ENCODE peak calls at places on chromosomes 13 and 19, in ten cellular contexts. F, K, N, V, Y, U, E, W, R and L are unnamed samples.

GRCh38 chr19:35348909-35349611 is 1.4 kb downstream of the FFAR1 start:
- DNase-seq in E (no peak), V (no peak), K (no peak), N (peak), U (peak), R (peak), W (peak), Y (peak), F (no peak), L (no peak)

GRCh38 chr19:32396046-32396652 is 9.4 kb upstream of the DPY19L3 start:
- DNase-seq in V (no peak), K (no peak), R (no peak), W (no peak), F (no peak), E (peak), Y (no peak), U (no peak), N (no peak), L (no peak)

GRCh38 chr19:14081797-14082674 is 3.5 kb downstream of the C19orf67 start:
- DNase-seq in F (peak), E (no peak), K (peak), U (no peak), Y (peak), V (no peak), N (peak), W (no peak), R (peak), L (no peak)

GRCh38 chr13:99911069-99911964 is 60.2 kb downstream of the ZIC5 start:
- DNase-seq in U (no peak), Y (no peak), E (no peak), R (no peak), V (no peak), W (no peak), F (no peak), N (no peak), K (no peak), L (no peak)

GRCh38 chr19:51439021-51439465 is 19.2 kb downstream of the SIGLEC8 start:
- DNase-seq in W (no peak), R (peak), F (no peak), V (no peak), U (no peak), Y (no peak), N (peak), E (peak), K (peak), L (no peak)

GRCh38 chr13:113854238-113855011 is 9.5 kb downstream of the GAS6 start:
- DNase-seq in N (no peak), K (no peak), W (peak), R (peak), E (peak), F (peak), U (peak), V (peak), Y (peak), L (no peak)

GRCh38 chr13:98214008-98214643 is 37.1 kb upstream of the RNF113B start:
- DNase-seq in U (no peak), K (no peak), W (no peak), Y (no peak), V (peak), N (no peak), F (peak), R (no peak), E (peak), L (peak)

GRCh38 chr13:50340566-50341287 is 325.5 kb downstream of the KCNRG start:
- DNase-seq in U (no peak), E (no peak), F (no peak), R (no peak), V (no peak), W (no peak), N (peak), Y (no peak), K (no peak), L (no peak)

GRCh38 chr13:109787135-109787954 is 962 bp upstream of the IRS2 start:
- DNase-seq in F (peak), W (no peak), E (peak), N (peak), V (no peak), R (peak), U (no peak), Y (peak), K (no peak), L (no peak)

GRCh38 chr13:92574499-92574898 is 652.1 kb upstream of the GPC6 start:
- DNase-seq in U (no peak), N (no peak), R (no peak), K (no peak), E (no peak), Y (no peak), V (no peak), F (no peak), W (no peak), L (no peak)

GRCh38 chr13:79749985-79750551 is 269.1 kb downstream of the NDFIP2 start:
- DNase-seq in N (peak), F (peak), U (no peak), R (no peak), E (peak), K (no peak), Y (peak), W (peak), V (no peak), L (peak)

GRCh38 chr19:54151362-54152035 is 8.0 kb downstream of the LENG1 start:
- DNase-seq in W (no peak), Y (no peak), K (no peak), F (no peak), N (no peak), U (no peak), V (no peak), E (no peak), R (no peak), L (no peak)

GRCh38 chr19:55590621-55591020 is 8.7 kb downstream of the FIZ1 start:
- DNase-seq in E (no peak), W (no peak), K (no peak), R (no peak), U (no peak), N (peak), F (no peak), V (no peak), Y (no peak), L (no peak)

GRCh38 chr13:51068501-51068900 is 42.6 kb downstream of the C13orf42 start:
- DNase-seq in U (no peak), F (no peak), W (no peak), R (no peak), K (no peak), V (no peak), E (no peak), N (no peak), Y (no peak), L (no peak)

GRCh38 chr19:54439174-54439851 is 9.7 kb upstream of the LENG8 start:
- DNase-seq in R (no peak), F (no peak), N (peak), V (no peak), W (no peak), E (peak), U (no peak), K (peak), Y (no peak), L (no peak)

GRCh38 chr19:39582891-39583625 is 19.3 kb upstream of the LGALS13 start:
- DNase-seq in E (no peak), F (no peak), K (no peak), U (no peak), R (no peak), N (no peak), W (no peak), V (no peak), Y (no peak), L (no peak)

DNA sequence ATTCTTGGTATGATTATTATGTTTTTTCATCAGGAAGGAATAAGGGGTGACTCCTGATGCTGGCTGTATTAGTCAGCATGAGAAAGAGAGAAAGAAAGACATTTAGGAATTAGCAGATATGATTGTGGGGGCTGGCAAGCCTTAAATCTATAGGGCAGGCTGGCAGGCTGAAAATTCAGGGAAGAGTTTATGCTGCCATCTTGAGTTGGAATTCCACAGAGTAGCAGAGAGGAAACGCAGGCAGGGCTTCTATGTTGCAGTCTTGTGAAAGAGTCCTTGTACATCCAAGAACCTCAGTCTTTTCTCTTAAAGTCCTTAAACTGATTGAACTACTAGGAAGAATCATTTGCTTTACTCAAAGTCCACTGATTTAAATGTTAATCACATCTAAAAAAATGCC is 262.7 kb upstream of the SLC10A2 start:
- DNase-seq in F (no peak), V (no peak), R (no peak), Y (no peak), K (no peak), W (no peak), E (no peak), U (no peak), N (no peak), L (no peak)
- TF ChIP-seq CTCF in F (no peak), V (no peak), R (no peak), Y (no peak), K (no peak), W (no peak), E (no peak), U (peak), N (peak), L (no peak)

GRCh38 chr13:23372264-23372905 is 61.1 kb downstream of the SACS start:
- DNase-seq in K (no peak), R (no peak), U (no peak), E (peak), W (peak), N (no peak), V (no peak), Y (no peak), F (no peak), L (no peak)

GRCh38 chr13:23380534-23380933 is 53.0 kb downstream of the SACS start:
- DNase-seq in R (no peak), F (no peak), E (peak), V (no peak), W (no peak), U (no peak), N (no peak), K (no peak), Y (no peak), L (no peak)

GRCh38 chr13:23377603-23378002 is 55.9 kb downstream of the SACS start:
- DNase-seq in N (no peak), Y (no peak), W (no peak), K (no peak), U (no peak), R (no peak), V (no peak), E (no peak), F (no peak), L (no peak)

GRCh38 chr13:23378009-23378632 is 55.4 kb downstream of the SACS start:
- DNase-seq in U (no peak), F (no peak), R (peak), N (no peak), W (no peak), Y (no peak), K (no peak), V (no peak), E (peak), L (peak)

DNA sequence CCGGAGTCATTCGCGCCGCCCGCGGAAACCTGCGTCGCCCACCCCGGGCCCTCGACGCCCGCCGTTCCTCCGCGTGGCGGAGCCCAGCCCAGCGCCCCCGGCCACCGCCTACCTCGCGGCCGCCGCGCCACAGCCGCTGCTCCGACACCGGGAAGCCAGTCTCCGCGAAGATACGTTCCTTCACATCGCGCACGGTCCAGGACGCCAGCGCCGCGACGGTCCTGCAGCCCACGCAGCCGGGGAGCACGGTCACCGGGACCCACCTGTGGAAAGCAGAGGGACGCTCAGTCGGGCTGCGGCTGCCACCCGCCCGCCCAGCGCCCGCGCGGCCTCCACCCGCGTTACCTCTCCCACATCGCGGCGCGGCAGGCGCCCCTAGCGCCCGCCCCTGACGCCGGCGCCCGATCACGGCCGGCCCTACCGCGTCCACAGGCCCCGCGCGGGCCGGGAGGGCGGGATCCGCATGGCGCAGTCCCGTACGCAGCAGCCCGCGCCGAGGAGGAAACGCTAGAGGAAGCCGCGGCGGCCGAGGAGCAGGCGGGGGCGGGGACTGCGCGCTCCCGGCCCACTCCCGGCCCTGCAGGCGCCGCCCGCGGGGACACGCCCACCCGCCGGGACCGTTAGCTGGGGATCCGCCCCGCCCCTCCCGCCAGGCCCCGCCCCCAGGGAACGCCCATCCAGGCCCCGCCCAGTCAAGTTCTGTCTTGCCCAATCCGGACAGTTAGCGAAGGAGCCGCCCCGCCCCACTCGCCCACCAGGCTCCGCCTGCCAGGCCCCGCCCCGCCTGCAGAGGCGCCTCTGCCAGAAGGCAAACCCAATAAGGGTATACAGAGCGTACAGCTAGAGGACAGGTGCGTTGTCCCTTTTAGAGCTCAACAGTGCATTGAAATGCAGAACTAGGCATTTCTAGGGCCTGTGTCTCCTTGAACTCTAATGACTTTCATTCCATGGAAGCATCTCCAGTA is 58.2 kb downstream of the SACS start:
- DNase-seq in W (peak), K (peak), V (peak), N (peak), Y (peak), U (peak), E (peak), R (peak), F (peak), L (peak)
- TF ChIP-seq CTCF in W (peak), K (no peak), V (no peak), N (peak), Y (peak), U (peak), E (no peak), R (peak), F (peak), L (no peak)

GRCh38 chr19:49987159-49987698 is 26.3 kb upstream of the SIGLEC11 start:
- DNase-seq in N (peak), F (peak), E (peak), U (no peak), R (peak), V (no peak), K (peak), Y (peak), W (peak), L (peak)
- TF ChIP-seq CTCF in N (peak), F (peak), E (peak), U (peak), R (no peak), V (no peak), K (no peak), Y (no peak), W (peak), L (no peak)

GRCh38 chr19:15551183-15552004 is 43.1 kb downstream of the CYP4F22 start:
- DNase-seq in U (peak), W (no peak), Y (peak), V (no peak), E (peak), K (peak), N (no peak), F (peak), R (peak), L (no peak)
- TF ChIP-seq CTCF in U (no peak), W (no peak), Y (no peak), V (no peak), E (no peak), K (no peak), N (no peak), F (peak), R (peak), L (no peak)

GRCh38 chr19:30883071-30883470 is 466.2 kb downstream of the TSHZ3 start:
- DNase-seq in W (no peak), F (no peak), E (no peak), U (no peak), N (no peak), Y (no peak), R (no peak), V (no peak), K (no peak), L (no peak)

GRCh38 chr19:30881281-30881680 is 468.0 kb downstream of the TSHZ3 start:
- DNase-seq in V (no peak), K (no peak), U (no peak), F (no peak), E (no peak), R (no peak), N (no peak), Y (no peak), W (no peak), L (no peak)

GRCh38 chr19:30884146-30884812 is 465.0 kb downstream of the TSHZ3 start:
- DNase-seq in R (no peak), W (peak), E (no peak), K (no peak), U (no peak), V (no peak), F (no peak), Y (no peak), N (no peak), L (no peak)

GRCh38 chr19:30881986-30882385 is 467.2 kb downstream of the TSHZ3 start:
- DNase-seq in U (no peak), R (no peak), V (no peak), F (no peak), N (no peak), E (no peak), W (no peak), Y (no peak), K (no peak), L (no peak)

GRCh38 chr19:30882411-30883005 is 466.7 kb downstream of the TSHZ3 start:
- DNase-seq in R (no peak), V (no peak), Y (no peak), W (no peak), K (no peak), N (peak), F (no peak), U (no peak), E (no peak), L (no peak)
- TF ChIP-seq CTCF in R (no peak), V (no peak), Y (no peak), W (no peak), K (no peak), N (peak), F (no peak), U (no peak), E (no peak), L (no peak)

DNA sequence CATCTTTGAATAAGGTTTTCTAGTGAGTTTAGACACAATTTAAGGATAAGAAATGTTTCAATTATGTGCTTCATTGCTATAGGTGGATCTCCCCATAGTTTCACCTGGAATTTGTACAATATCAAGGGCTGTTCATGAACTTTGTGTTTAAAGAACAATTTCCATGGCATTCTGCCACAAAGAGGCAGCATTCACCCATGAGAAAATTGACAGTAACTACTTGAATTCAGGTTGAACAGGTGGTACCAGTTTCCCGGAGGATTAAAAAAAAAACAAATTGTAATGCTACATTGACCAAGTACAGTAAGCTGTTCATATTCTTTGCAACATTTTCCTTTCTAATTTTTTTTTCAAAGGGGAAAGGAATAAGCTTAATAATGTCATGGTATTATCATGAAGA is 9.1 kb downstream of the SLITRK5 start:
- DNase-seq in Y (no peak), K (peak), E (no peak), R (no peak), N (no peak), W (no peak), U (no peak), V (no peak), F (no peak), L (no peak)
- TF ChIP-seq CTCF in Y (no peak), K (no peak), E (no peak), R (no peak), N (peak), W (peak), U (peak), V (no peak), F (no peak), L (no peak)

GRCh38 chr13:89541091-89542030 is 1806.1 kb upstream of the MIR17HG start:
- DNase-seq in U (peak), K (no peak), F (no peak), W (no peak), N (no peak), R (no peak), Y (no peak), E (no peak), V (no peak), L (no peak)
- TF ChIP-seq CTCF in U (no peak), K (no peak), F (no peak), W (no peak), N (no peak), R (no peak), Y (no peak), E (no peak), V (no peak), L (no peak)

GRCh38 chr13:94800423-94800822 is 88.1 kb upstream of the SOX21 start:
- DNase-seq in F (no peak), K (no peak), N (no peak), V (no peak), Y (no peak), R (no peak), U (no peak), W (no peak), E (no peak), L (no peak)
- TF ChIP-seq CTCF in F (no peak), K (no peak), N (no peak), V (no peak), Y (no peak), R (no peak), U (no peak), W (no peak), E (no peak), L (no peak)